ENCODE peak calls at places on chromosome 4, in six cellular contexts. J is upper lobe of right lung, E is colonic mucosa, D is ovary, B is tibial artery, U is A549. P is an unnamed sample.

GRCh38 chr4:74628808-74629616 is 165.3 kb downstream of the BTC start:
- DNase-seq in J (no peak), E (peak; percentile 37), D (no peak), B (no peak), U (no peak), P (no peak)

GRCh38 chr4:86968477-86969015 is 33.7 kb downstream of the AFF1 start:
- DNase-seq in J (no peak), E (no peak), D (no peak), B (no peak), U (no peak), P (no peak)

GRCh38 chr4:61468091-61468720 is 268.1 kb downstream of the ADGRL3 start:
- DNase-seq in J (no peak), E (no peak), D (no peak), B (no peak), U (peak; percentile 1), P (no peak)

GRCh38 chr4:37463457-37463856 is 218.9 kb downstream of the NWD2 start:
- DNase-seq in J (no peak), E (peak; percentile 59), D (no peak), B (no peak), U (no peak), P (no peak)

GRCh38 chr4:153468587-153468986 is 2.4 kb downstream of the TMEM131L start:
- DNase-seq in J (no peak), E (no peak), D (no peak), B (no peak), U (no peak), P (no peak)

GRCh38 chr4:46508216-46508615 is 118.3 kb upstream of the GABRA2 start:
- DNase-seq in J (no peak), E (no peak), D (no peak), B (no peak), U (no peak), P (no peak)

GRCh38 chr4:112515278-112516075 is 503 bp downstream of the NEUROG2 start:
- DNase-seq in J (peak; percentile 66), E (no peak), D (no peak), B (no peak), U (peak; percentile 27), P (no peak)

GRCh38 chr4:61401771-61402170 is 201.6 kb downstream of the ADGRL3 start:
- DNase-seq in J (no peak), E (no peak), D (no peak), B (no peak), U (no peak), P (no peak)

GRCh38 chr4:112509243-112510190 is 6.5 kb downstream of the NEUROG2 start:
- DNase-seq in J (no peak), E (no peak), D (no peak), B (no peak), U (no peak), P (no peak)

GRCh38 chr4:105952596-105952995 is 57.3 kb downstream of the NPNT start:
- DNase-seq in J (no peak), E (no peak), D (no peak), B (no peak), U (no peak), P (no peak)

GRCh38 chr4:91914176-91914804 is 389.5 kb upstream of the GRID2 start:
- DNase-seq in J (no peak), E (no peak), D (no peak), B (no peak), U (no peak), P (no peak)

GRCh38 chr4:73311428-73311827 is 52.8 kb upstream of the ANKRD17 start:
- DNase-seq in J (no peak), E (no peak), D (no peak), B (no peak), U (peak; percentile 34), P (no peak)

GRCh38 chr4:158891256-158891655 is 122.4 kb downstream of the FNIP2 start:
- DNase-seq in J (no peak), E (no peak), D (no peak), B (no peak), U (no peak), P (no peak)
- H3K4me3 ChIP-seq in J (no peak overlapping the region), E (no peak overlapping the region), D (no peak overlapping the region), B (no peak overlapping the region), U (no peak overlapping the region), P (no peak overlapping the region)

DNA sequence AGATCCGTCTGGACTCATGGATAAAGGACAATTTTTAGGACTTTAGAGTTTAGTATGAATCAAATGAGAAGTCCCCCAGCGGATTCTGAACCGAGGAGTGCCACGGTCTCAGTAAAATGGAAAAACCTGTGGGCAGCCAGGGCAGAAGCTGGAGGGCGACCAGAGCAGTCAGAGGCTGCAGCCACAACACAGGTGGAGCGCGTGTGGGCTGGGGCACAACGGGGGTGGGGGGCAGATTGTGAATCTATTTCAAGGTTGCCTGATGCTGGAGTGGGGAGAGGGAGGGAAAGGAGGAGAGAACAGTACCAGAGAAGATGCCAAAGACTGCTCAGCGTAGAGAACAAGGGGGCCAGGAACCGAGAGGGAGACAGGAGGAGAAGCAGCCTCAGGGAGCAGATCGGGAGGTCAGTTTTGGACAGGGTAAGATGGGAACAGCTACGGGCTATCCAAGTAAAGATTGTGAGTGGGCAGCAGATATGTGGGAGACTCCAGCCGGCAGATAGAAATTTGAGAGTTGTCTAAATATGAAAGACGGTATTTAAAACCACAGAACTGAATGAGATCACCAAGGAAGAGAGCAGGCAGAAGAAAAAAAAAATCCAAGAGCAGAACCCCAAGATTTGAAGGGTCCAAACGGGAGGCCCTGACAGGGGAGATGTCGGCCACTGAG is 9.5 kb downstream of the FAT1 start:
- DNase-seq in J (no peak), E (no peak), D (no peak), B (no peak), U (no peak), P (no peak)
- H3K4me3 ChIP-seq in J (no peak overlapping the region), E (no peak overlapping the region), D (no peak overlapping the region), B (no peak overlapping the region), U (no peak overlapping the region), P (no peak overlapping the region)

GRCh38 chr4:76087007-76087769 is 12.7 kb downstream of the ART3 start:
- DNase-seq in J (no peak), E (peak; percentile 66), D (no peak), B (no peak), U (peak; percentile 64), P (no peak)

GRCh38 chr4:76088719-76089118 is 14.2 kb downstream of the ART3 start:
- DNase-seq in J (no peak), E (no peak), D (no peak), B (no peak), U (no peak), P (no peak)

GRCh38 chr4:76083386-76083785 is 8.9 kb downstream of the ART3 start:
- DNase-seq in J (no peak), E (no peak), D (no peak), B (no peak), U (no peak), P (no peak)

GRCh38 chr4:76090241-76090691 is 15.8 kb downstream of the ART3 start:
- DNase-seq in J (no peak), E (peak; percentile 22), D (no peak), B (peak; percentile 64), U (no peak), P (peak; percentile 65)

GRCh38 chr4:76084542-76084941 is 10.0 kb downstream of the ART3 start:
- DNase-seq in J (no peak), E (no peak), D (no peak), B (no peak), U (no peak), P (no peak)
- H3K4me3 ChIP-seq in J (no peak overlapping the region), E (no peak overlapping the region), D (no peak overlapping the region), B (no peak overlapping the region), U (no peak overlapping the region), P (no peak overlapping the region)

DNA sequence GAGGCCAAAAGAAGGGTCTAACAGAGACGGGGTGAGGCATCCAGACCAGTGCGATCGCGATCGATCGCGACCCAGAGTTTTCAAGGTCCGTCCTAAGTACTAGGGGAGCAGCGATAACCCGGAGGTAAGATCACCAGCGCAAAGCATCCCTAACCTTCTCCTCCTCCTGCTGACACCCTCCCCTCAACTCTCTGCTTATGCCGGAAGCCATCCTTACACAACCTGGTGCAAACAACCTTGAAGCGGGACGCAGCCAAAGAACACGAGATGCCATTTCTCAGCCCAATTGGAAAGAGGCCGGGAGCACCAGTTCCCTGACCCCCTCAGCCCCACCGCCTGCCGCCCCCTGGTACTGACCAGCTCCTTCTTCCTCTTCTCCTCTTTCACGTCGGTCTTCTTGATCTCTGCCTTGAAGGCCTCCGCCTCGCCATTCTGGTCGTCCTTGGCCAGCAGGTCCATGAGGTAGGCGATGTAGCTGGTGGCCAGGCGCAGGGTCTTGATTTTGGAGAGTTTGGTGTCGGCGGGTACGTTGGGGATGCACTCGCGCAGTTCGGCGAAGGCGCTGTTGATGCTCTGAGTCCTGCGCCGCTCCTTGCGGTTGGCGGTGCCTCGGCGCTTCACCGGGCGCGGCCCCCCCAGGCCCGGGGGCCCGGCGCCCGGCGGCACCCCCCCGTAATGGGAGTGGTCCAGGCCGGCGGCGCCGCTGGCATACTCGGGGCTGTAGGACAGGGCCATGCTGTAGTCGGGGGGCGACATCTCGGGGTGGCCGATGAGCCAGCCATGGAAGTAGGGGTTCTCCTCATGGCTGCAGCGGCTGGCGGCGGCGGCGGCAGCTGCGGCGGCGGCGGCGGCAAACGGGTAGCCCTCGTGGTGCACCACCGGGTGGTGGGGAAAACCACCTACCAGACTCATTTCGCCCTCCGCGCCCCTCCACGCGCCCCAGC is 1.4 kb downstream of the HAND2 start:
- DNase-seq in J (no peak), E (no peak), D (peak; percentile 45), B (no peak), U (no peak), P (no peak)
- H3K4me3 ChIP-seq in J (no peak overlapping the region), E (peak overlapping the region; percentile 28), D (peak overlapping the region; percentile 70), B (peak overlapping the region; percentile 91), U (peak overlapping the region; percentile 63), P (peak overlapping the region; percentile 16)

DNA sequence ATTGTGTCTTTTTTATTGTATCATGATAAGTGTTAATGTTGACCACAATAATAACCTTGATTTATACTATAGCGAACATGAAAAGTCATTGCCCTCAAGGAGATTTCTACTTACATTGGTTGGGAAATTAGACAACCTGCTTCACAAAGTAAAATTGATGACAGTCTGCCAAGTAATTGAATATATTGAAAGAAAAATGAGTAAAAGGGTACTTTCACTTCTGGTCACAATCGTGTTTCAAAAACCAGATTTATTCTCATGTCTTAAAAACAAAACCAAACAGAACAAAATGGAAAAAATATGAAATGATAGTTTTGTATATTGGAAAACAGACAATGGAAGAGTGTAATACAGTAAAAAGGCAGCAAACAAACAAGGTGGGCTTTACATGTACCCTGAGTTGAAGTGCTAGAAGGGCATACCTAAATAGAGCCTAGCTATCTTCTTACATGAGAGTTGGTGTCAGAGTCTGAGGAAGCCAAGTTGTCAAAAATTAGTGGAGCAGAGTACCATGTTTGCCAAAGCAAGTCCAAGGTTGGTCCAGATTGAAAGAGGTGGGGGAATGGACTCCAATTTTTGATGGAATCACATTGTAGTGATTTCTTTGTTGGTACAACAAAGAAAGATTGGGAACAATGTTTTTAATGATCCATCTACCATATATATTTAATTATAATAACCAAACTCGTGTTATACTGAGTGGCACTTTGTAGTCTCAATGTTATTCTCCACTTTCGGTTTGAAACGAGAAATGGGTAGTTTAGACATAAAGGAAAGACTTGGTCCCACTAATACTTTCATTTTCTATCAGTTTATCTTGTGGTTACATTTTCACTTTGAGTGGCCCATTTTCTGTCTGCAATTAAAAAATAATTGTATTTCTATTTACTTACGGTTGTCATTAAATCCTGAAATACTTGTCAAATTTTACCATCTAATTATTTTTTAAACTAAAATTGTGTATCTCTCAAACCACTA is 775.6 kb downstream of the STIM2 start:
- DNase-seq in J (no peak), E (no peak), D (no peak), B (no peak), U (no peak), P (no peak)
- H3K4me3 ChIP-seq in J (no peak overlapping the region), E (no peak overlapping the region), D (no peak overlapping the region), B (no peak overlapping the region), U (no peak overlapping the region), P (no peak overlapping the region)

P was measured in lower leg skin.